ENCODE peak calls at places on chromosome 9, in six cellular contexts. One of them, this sample, is unnamed.

GRCh38 chr9:97557606-97558095 is 56.2 kb downstream of the TMOD1 start:
- DNase-seq in EH: no peak
- DNase-seq in upper lobe of left lung: peak; percentile 28
- DNase-seq in activated T-cell treated with anti-CD3 and anti-CD28 coated beads, Interleukin-2, amount 50 U/mL, for 72 hours: no peak
- DNase-seq in iris pigment epithelial cell: no peak
- DNase-seq in naive B cell: no peak
- DNase-seq in this sample: no peak

GRCh38 chr9:78921341-78921740 is 624.4 kb downstream of the PSAT1 start:
- DNase-seq in EH: peak; percentile 40
- DNase-seq in upper lobe of left lung: no peak
- DNase-seq in activated T-cell treated with anti-CD3 and anti-CD28 coated beads, Interleukin-2, amount 50 U/mL, for 72 hours: no peak
- DNase-seq in iris pigment epithelial cell: peak; percentile 11
- DNase-seq in naive B cell: no peak
- DNase-seq in this sample: no peak

GRCh38 chr9:136292026-136292538 is 11.8 kb downstream of the CCDC187 start:
- DNase-seq in EH: no peak
- DNase-seq in upper lobe of left lung: no peak
- DNase-seq in activated T-cell treated with anti-CD3 and anti-CD28 coated beads, Interleukin-2, amount 50 U/mL, for 72 hours: no peak
- DNase-seq in iris pigment epithelial cell: no peak
- DNase-seq in naive B cell: no peak
- DNase-seq in this sample: no peak

GRCh38 chr9:72554221-72554641 is 32.8 kb downstream of the TMC1 start:
- DNase-seq in EH: peak; percentile 100
- DNase-seq in upper lobe of left lung: no peak
- DNase-seq in activated T-cell treated with anti-CD3 and anti-CD28 coated beads, Interleukin-2, amount 50 U/mL, for 72 hours: no peak
- DNase-seq in iris pigment epithelial cell: peak; percentile 84
- DNase-seq in naive B cell: no peak
- DNase-seq in this sample: peak; percentile 46

GRCh38 chr9:120583958-120584369 is 4.0 kb upstream of the CDK5RAP2 start:
- DNase-seq in EH: peak; percentile 89
- DNase-seq in upper lobe of left lung: peak; percentile 42
- DNase-seq in activated T-cell treated with anti-CD3 and anti-CD28 coated beads, Interleukin-2, amount 50 U/mL, for 72 hours: no peak
- DNase-seq in iris pigment epithelial cell: peak; percentile 88
- DNase-seq in naive B cell: peak; percentile 78
- DNase-seq in this sample: no peak

GRCh38 chr9:130666393-130667116 is 2.2 kb downstream of the PRDM12 start:
- DNase-seq in EH: no peak
- DNase-seq in upper lobe of left lung: no peak
- DNase-seq in activated T-cell treated with anti-CD3 and anti-CD28 coated beads, Interleukin-2, amount 50 U/mL, for 72 hours: no peak
- DNase-seq in iris pigment epithelial cell: no peak
- DNase-seq in naive B cell: no peak
- DNase-seq in this sample: no peak

GRCh38 chr9:125747053-125747764 is at the start of gene PBX3:
- DNase-seq in EH: peak; percentile 59
- DNase-seq in upper lobe of left lung: peak; percentile 57
- DNase-seq in activated T-cell treated with anti-CD3 and anti-CD28 coated beads, Interleukin-2, amount 50 U/mL, for 72 hours: peak; percentile 58
- DNase-seq in iris pigment epithelial cell: peak; percentile 38
- DNase-seq in naive B cell: peak; percentile 47
- DNase-seq in this sample: no peak

GRCh38 chr9:120388000-120388855 is 191.7 kb downstream of the CDK5RAP2 start:
- DNase-seq in EH: peak; percentile 39
- DNase-seq in upper lobe of left lung: peak; percentile 19
- DNase-seq in activated T-cell treated with anti-CD3 and anti-CD28 coated beads, Interleukin-2, amount 50 U/mL, for 72 hours: no peak
- DNase-seq in iris pigment epithelial cell: no peak
- DNase-seq in naive B cell: no peak
- DNase-seq in this sample: no peak

GRCh38 chr9:16243798-16244197 is 626.7 kb downstream of the BNC2 start:
- DNase-seq in EH: no peak
- DNase-seq in upper lobe of left lung: no peak
- DNase-seq in activated T-cell treated with anti-CD3 and anti-CD28 coated beads, Interleukin-2, amount 50 U/mL, for 72 hours: no peak
- DNase-seq in iris pigment epithelial cell: no peak
- DNase-seq in naive B cell: no peak
- DNase-seq in this sample: no peak

GRCh38 chr9:89021154-89021803 is 30.0 kb downstream of the S1PR3 start:
- DNase-seq in EH: peak; percentile 92
- DNase-seq in upper lobe of left lung: peak; percentile 78
- DNase-seq in activated T-cell treated with anti-CD3 and anti-CD28 coated beads, Interleukin-2, amount 50 U/mL, for 72 hours: no peak
- DNase-seq in iris pigment epithelial cell: peak; percentile 85
- DNase-seq in naive B cell: no peak
- DNase-seq in this sample: peak; percentile 60

GRCh38 chr9:89461302-89461701 is 36.6 kb downstream of the SEMA4D start:
- DNase-seq in EH: peak; percentile 57
- DNase-seq in upper lobe of left lung: no peak
- DNase-seq in activated T-cell treated with anti-CD3 and anti-CD28 coated beads, Interleukin-2, amount 50 U/mL, for 72 hours: peak; percentile 68
- DNase-seq in iris pigment epithelial cell: peak; percentile 66
- DNase-seq in naive B cell: no peak
- DNase-seq in this sample: peak; percentile 32

GRCh38 chr9:90071257-90071656 is 466.4 kb downstream of the GADD45G start:
- DNase-seq in EH: no peak
- DNase-seq in upper lobe of left lung: no peak
- DNase-seq in activated T-cell treated with anti-CD3 and anti-CD28 coated beads, Interleukin-2, amount 50 U/mL, for 72 hours: no peak
- DNase-seq in iris pigment epithelial cell: no peak
- DNase-seq in naive B cell: no peak
- DNase-seq in this sample: no peak

GRCh38 chr9:124574944-124575343 is 67.7 kb upstream of the NR5A1 start:
- DNase-seq in EH: peak; percentile 78
- DNase-seq in upper lobe of left lung: no peak
- DNase-seq in activated T-cell treated with anti-CD3 and anti-CD28 coated beads, Interleukin-2, amount 50 U/mL, for 72 hours: no peak
- DNase-seq in iris pigment epithelial cell: peak; percentile 84
- DNase-seq in naive B cell: no peak
- DNase-seq in this sample: peak; percentile 47

GRCh38 chr9:106920701-106921283 is 57.8 kb downstream of the ZNF462 start:
- DNase-seq in EH: peak; percentile 32
- DNase-seq in upper lobe of left lung: no peak
- DNase-seq in activated T-cell treated with anti-CD3 and anti-CD28 coated beads, Interleukin-2, amount 50 U/mL, for 72 hours: no peak
- DNase-seq in iris pigment epithelial cell: peak; percentile 60
- DNase-seq in naive B cell: no peak
- DNase-seq in this sample: no peak

GRCh38 chr9:137784641-137785513 is 92.7 kb upstream of the CACNA1B start:
- DNase-seq in EH: no peak
- DNase-seq in upper lobe of left lung: no peak
- DNase-seq in activated T-cell treated with anti-CD3 and anti-CD28 coated beads, Interleukin-2, amount 50 U/mL, for 72 hours: no peak
- DNase-seq in iris pigment epithelial cell: no peak
- DNase-seq in naive B cell: no peak
- DNase-seq in this sample: no peak

GRCh38 chr9:131111854-131112311 is 13.5 kb upstream of the NUP214 start:
- DNase-seq in EH: no peak
- DNase-seq in upper lobe of left lung: no peak
- DNase-seq in activated T-cell treated with anti-CD3 and anti-CD28 coated beads, Interleukin-2, amount 50 U/mL, for 72 hours: no peak
- DNase-seq in iris pigment epithelial cell: no peak
- DNase-seq in naive B cell: no peak
- DNase-seq in this sample: no peak

GRCh38 chr9:133693703-133694529 is 44.2 kb downstream of the SARDH start:
- DNase-seq in EH: no peak
- DNase-seq in upper lobe of left lung: no peak
- DNase-seq in activated T-cell treated with anti-CD3 and anti-CD28 coated beads, Interleukin-2, amount 50 U/mL, for 72 hours: no peak
- DNase-seq in iris pigment epithelial cell: no peak
- DNase-seq in naive B cell: no peak
- DNase-seq in this sample: no peak

This sample was measured in HTR-8/SVneo.